ENCODE peak calls at places on chromosomes 4 and X, in seven cellular contexts. Q, J, F, E, I, W and X are unnamed samples.

GRCh38 chr4:125620066-125620850 is 305.5 kb downstream of the FAT4 start:
- DNase-seq in Q (no peak), J (peak), F (no peak), E (no peak), I (peak), W (no peak), X (no peak)

GRCh38 chrX:107729558-107730297 is 45.9 kb downstream of the TSC22D3 start:
- DNase-seq in Q (no peak), J (peak), F (no peak), E (peak), I (no peak), W (no peak), X (no peak)

GRCh38 chr4:76622126-76622525 is 187.1 kb downstream of the SHROOM3 start:
- DNase-seq in Q (no peak), J (no peak), F (no peak), E (no peak), I (peak), W (no peak), X (no peak)

GRCh38 chrX:28665778-28666177 is 78.5 kb downstream of the IL1RAPL1 start:
- DNase-seq in Q (no peak), J (no peak), F (no peak), E (no peak), I (no peak), W (no peak), X (no peak)

GRCh38 chr4:137905930-137906329 is 336.2 kb downstream of the SLC7A11 start:
- DNase-seq in Q (no peak), J (peak), F (no peak), E (no peak), I (peak), W (no peak), X (no peak)

GRCh38 chr4:150123982-150124670 is 45.9 kb downstream of the DCLK2 start:
- DNase-seq in Q (no peak), J (no peak), F (no peak), E (no peak), I (no peak), W (no peak), X (no peak)

GRCh38 chr4:54085284-54085683 is 14.7 kb upstream of the GSX2 start:
- DNase-seq in Q (no peak), J (peak), F (no peak), E (peak), I (peak), W (no peak), X (no peak)

GRCh38 chr4:64158648-64159326 is 250.5 kb downstream of the TECRL start:
- DNase-seq in Q (peak), J (peak), F (no peak), E (peak), I (peak), W (no peak), X (peak)

GRCh38 chrX:9867753-9868152 is 81.5 kb downstream of the SHROOM2 start:
- DNase-seq in Q (no peak), J (peak), F (no peak), E (no peak), I (no peak), W (no peak), X (no peak)